ENCODE peak calls at places on chromosome 21, in four cellular contexts. One of them, this sample, is unnamed.

GRCh38 chr21:35197191-35197590 is 148.1 kb upstream of the RUNX1 start:
- DNase-seq in A172: peak
- DNase-seq in NCI-H460: no peak
- DNase-seq in NCI-H1694 treated with DMSO at 0.1 percent for 48 hours: no peak
- DNase-seq in this sample: no peak

GRCh38 chr21:39610705-39611104 is 2.0 kb upstream of the B3GALT5 start:
- DNase-seq in NCI-H460: no peak
- DNase-seq in NCI-H1694 treated with DMSO at 0.1 percent for 48 hours: no peak
- DNase-seq in A172: peak
- DNase-seq in this sample: no peak

GRCh38 chr21:38817371-38818335 is 11.9 kb downstream of the ETS2 start:
- DNase-seq in A172: peak
- DNase-seq in NCI-H460: no peak
- DNase-seq in NCI-H1694 treated with DMSO at 0.1 percent for 48 hours: no peak
- DNase-seq in this sample: no peak

GRCh38 chr21:36854391-36854790 is 112.1 kb downstream of the HLCS start:
- DNase-seq in NCI-H1694 treated with DMSO at 0.1 percent for 48 hours: peak
- DNase-seq in A172: peak
- DNase-seq in NCI-H460: peak
- DNase-seq in this sample: no peak

GRCh38 chr21:45590246-45590725 is 48.0 kb upstream of the SLC19A1 start:
- DNase-seq in NCI-H460: peak
- DNase-seq in A172: no peak
- DNase-seq in NCI-H1694 treated with DMSO at 0.1 percent for 48 hours: no peak
- DNase-seq in this sample: peak

GRCh38 chr21:36630485-36631206 is 68.3 kb upstream of the SIM2 start:
- DNase-seq in NCI-H1694 treated with DMSO at 0.1 percent for 48 hours: peak
- DNase-seq in A172: peak
- DNase-seq in NCI-H460: peak
- DNase-seq in this sample: no peak

GRCh38 chr21:15057290-15057689 is 7.5 kb downstream of the NRIP1 start:
- DNase-seq in A172: no peak
- DNase-seq in NCI-H1694 treated with DMSO at 0.1 percent for 48 hours: no peak
- DNase-seq in NCI-H460: no peak
- DNase-seq in this sample: no peak

GRCh38 chr21:39121600-39122355 is 61.5 kb downstream of the PSMG1 start:
- DNase-seq in NCI-H460: no peak
- DNase-seq in NCI-H1694 treated with DMSO at 0.1 percent for 48 hours: no peak
- DNase-seq in A172: no peak
- DNase-seq in this sample: no peak

GRCh38 chr21:35824136-35824535 is 236.2 kb downstream of the SETD4 start:
- DNase-seq in NCI-H460: no peak
- DNase-seq in A172: no peak
- DNase-seq in NCI-H1694 treated with DMSO at 0.1 percent for 48 hours: no peak
- DNase-seq in this sample: no peak

GRCh38 chr21:42722808-42723470 is 69.5 kb downstream of the PDE9A start:
- DNase-seq in NCI-H460: no peak
- DNase-seq in NCI-H1694 treated with DMSO at 0.1 percent for 48 hours: no peak
- DNase-seq in A172: no peak
- DNase-seq in this sample: no peak

GRCh38 chr21:43959231-43960041 is 52.7 kb upstream of the TRAPPC10 start:
- DNase-seq in A172: no peak
- DNase-seq in NCI-H1694 treated with DMSO at 0.1 percent for 48 hours: no peak
- DNase-seq in NCI-H460: no peak
- DNase-seq in this sample: no peak

GRCh38 chr21:46149205-46149901 is 6.0 kb downstream of the FTCD start:
- DNase-seq in A172: no peak
- DNase-seq in NCI-H1694 treated with DMSO at 0.1 percent for 48 hours: no peak
- DNase-seq in NCI-H460: no peak
- DNase-seq in this sample: peak

GRCh38 chr21:42818328-42818749 is 61.0 kb downstream of the WDR4 start:
- DNase-seq in NCI-H460: no peak
- DNase-seq in A172: peak
- DNase-seq in NCI-H1694 treated with DMSO at 0.1 percent for 48 hours: peak
- DNase-seq in this sample: peak

GRCh38 chr21:15289896-15290841 is 225.4 kb upstream of the NRIP1 start:
- DNase-seq in A172: peak
- DNase-seq in NCI-H460: no peak
- DNase-seq in NCI-H1694 treated with DMSO at 0.1 percent for 48 hours: no peak
- DNase-seq in this sample: no peak

GRCh38 chr21:45347048-45347711 is 57.8 kb upstream of the COL18A1 start:
- DNase-seq in NCI-H1694 treated with DMSO at 0.1 percent for 48 hours: no peak
- DNase-seq in NCI-H460: no peak
- DNase-seq in A172: no peak
- DNase-seq in this sample: no peak

GRCh38 chr21:25094695-25095094 is 512.6 kb downstream of the MRPL39 start:
- DNase-seq in A172: no peak
- DNase-seq in NCI-H1694 treated with DMSO at 0.1 percent for 48 hours: peak
- DNase-seq in NCI-H460: no peak
- DNase-seq in this sample: no peak

This sample was measured in posterior vena cava.